ENCODE peak calls at places on chromosomes 7 and 10, in four cellular contexts. J is GM12878, R is K562, M is HepG2. G is an unnamed sample. For H3K27me3, the result is how much of the 10 kb centered on the place peaks cover.

GRCh38 chr10:125041856-125042506 is 100.1 kb downstream of the ZRANB1 start:
- DNase-seq in R (peak), M (no peak), J (no peak), G (no peak)

GRCh38 chr10:48306870-48307531 is 524 bp downstream of the MAPK8 start:
- DNase-seq in R (peak), M (peak), J (no peak), G (peak)

GRCh38 chr10:113305871-113306270 is 247.0 kb upstream of the HABP2 start:
- DNase-seq in R (no peak), J (no peak), M (no peak), G (peak)

GRCh38 chr7:42831051-42831952 is 80.6 kb downstream of the C7orf25 start:
- DNase-seq in J (no peak), R (peak), M (peak), G (peak)

GRCh38 chr7:20958474-20958873 is 171.8 kb upstream of the SP8 start:
- DNase-seq in M (no peak), J (no peak), R (no peak), G (no peak)

GRCh38 chr10:74827045-74827441 is 643 bp downstream of the KAT6B start:
- DNase-seq in R (no peak), J (no peak), M (no peak), G (peak)

GRCh38 chr7:36862685-36863375 is 138.5 kb upstream of the AOAH start:
- DNase-seq in R (no peak), J (no peak), M (no peak), G (no peak)

GRCh38 chr7:139394553-139394952 is 34.9 kb downstream of the LUC7L2 start:
- DNase-seq in M (no peak), J (no peak), R (no peak), G (no peak)

GRCh38 chr10:84826704-84827103 is 498.3 kb downstream of the CCSER2 start:
- DNase-seq in J (no peak), M (no peak), R (no peak), G (no peak)

GRCh38 chr7:116967254-116967922 is 14.1 kb downstream of the ST7 start:
- DNase-seq in R (no peak), J (no peak), M (no peak), G (no peak)

GRCh38 chr7:110296321-110296720 is 794.6 kb upstream of the LRRN3 start:
- DNase-seq in M (no peak), J (no peak), R (no peak), G (no peak)

GRCh38 chr10:84683550-84683949 is 355.2 kb downstream of the CCSER2 start:
- DNase-seq in J (no peak), R (no peak), M (no peak), G (no peak)

GRCh38 chr10:688621-689426 is 644 bp downstream of the DIP2C start:
- DNase-seq in M (no peak), R (no peak), J (no peak), G (peak)

GRCh38 chr7:23293500-23294073 is 5.6 kb upstream of the MALSU1 start:
- DNase-seq in J (no peak), M (peak), R (no peak), G (no peak)

GRCh38 chr7:23294549-23295400 is 4.4 kb upstream of the MALSU1 start:
- DNase-seq in R (no peak), M (peak), J (no peak), G (no peak)

GRCh38 chr7:23292623-23293022 is 6.5 kb upstream of the MALSU1 start:
- DNase-seq in M (no peak), J (no peak), R (no peak), G (no peak)

GRCh38 chr7:23298141-23298851 is 843 bp upstream of the MALSU1 start:
- DNase-seq in R (no peak), M (peak), J (no peak), G (no peak)

GRCh38 chr7:23295401-23295697 is 3.8 kb upstream of the MALSU1 start:
- DNase-seq in J (no peak), R (no peak), M (no peak), G (no peak)
- H3K27ac ChIP-seq in J (no peak), R (no peak), M (peak), G (no peak)

DNA sequence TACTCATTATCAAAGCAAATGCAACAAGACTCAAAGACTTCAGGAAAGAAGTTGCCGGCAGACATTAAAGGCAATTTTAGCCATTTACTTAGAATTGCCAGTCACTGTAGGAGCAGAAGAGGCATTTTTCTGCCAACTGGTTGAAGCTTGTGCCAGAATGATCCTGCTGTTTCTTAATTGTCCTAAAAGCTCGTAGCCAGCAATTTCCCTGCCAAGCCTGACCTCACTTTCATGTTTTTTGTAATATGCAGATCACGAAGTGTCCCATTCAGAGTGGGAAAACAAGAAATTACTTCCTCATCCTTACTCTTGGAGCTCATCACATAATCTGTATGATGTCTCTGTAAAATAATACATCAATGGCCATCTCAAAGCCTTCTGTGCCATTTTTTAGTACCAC is 130.9 kb upstream of the ANKRD1 start:
- DNase-seq in M (no peak), R (no peak), J (no peak), G (no peak)
- TF ChIP-seq MYC in M (no peak), R (no peak), J (no peak), G (no peak)

GRCh38 chr10:132727411-132727810 is 58.5 kb downstream of the NKX6-2 start:
- DNase-seq in R (no peak), J (no peak), M (no peak), G (no peak)
- H3K27me3 ChIP-seq in R (under half), J (under half), M (under half), G (under half)

GRCh38 chr10:69481280-69481679 is 30.0 kb downstream of the TSPAN15 start:
- DNase-seq in J (no peak), M (no peak), R (no peak), G (peak)

GRCh38 chr10:69477968-69478597 is 26.8 kb downstream of the TSPAN15 start:
- DNase-seq in M (no peak), J (no peak), R (no peak), G (no peak)

GRCh38 chr10:69482125-69482524 is 30.9 kb downstream of the TSPAN15 start:
- DNase-seq in R (no peak), M (no peak), J (no peak), G (no peak)

GRCh38 chr10:69479737-69480412 is 28.6 kb downstream of the TSPAN15 start:
- DNase-seq in J (no peak), R (no peak), M (no peak), G (peak)

DNA sequence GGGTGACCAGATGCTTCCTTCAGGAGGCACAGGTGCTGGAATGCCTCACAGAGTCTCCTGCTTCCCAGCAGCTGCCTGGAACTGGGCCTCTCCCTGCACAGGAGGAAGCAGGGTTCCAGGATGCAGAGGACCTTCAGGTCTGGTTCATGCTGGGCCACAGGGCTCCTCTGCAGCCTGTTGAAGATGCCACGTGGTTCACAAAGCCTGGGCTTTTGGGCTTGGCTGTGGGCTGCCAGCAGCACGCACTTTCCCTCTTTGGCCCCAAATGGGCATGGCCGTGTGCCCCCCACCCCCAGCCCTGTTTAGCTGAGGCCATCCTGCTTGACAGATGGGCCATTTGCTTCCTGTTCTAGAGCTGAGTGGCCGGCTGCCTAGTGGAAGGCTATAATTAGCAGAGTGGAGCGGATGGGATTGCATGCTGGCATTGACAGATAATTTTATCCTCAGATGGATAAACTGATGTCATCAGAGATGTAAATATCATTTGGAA is 28.0 kb downstream of the TSPAN15 start:
- DNase-seq in M (no peak), R (no peak), J (no peak), G (peak)
- H3K27ac ChIP-seq in M (no peak), R (no peak), J (no peak), G (peak)

GRCh38 chr10:3125527-3126170 is 46.9 kb downstream of the PITRM1 start:
- DNase-seq in M (no peak), J (no peak), R (no peak), G (no peak)

GRCh38 chr10:3126249-3126648 is 46.3 kb downstream of the PITRM1 start:
- DNase-seq in J (no peak), M (no peak), R (no peak), G (no peak)

GRCh38 chr10:3123571-3124411 is 48.8 kb downstream of the PITRM1 start:
- DNase-seq in M (no peak), R (no peak), J (no peak), G (no peak)

GRCh38 chr10:3122486-3123205 is 49.9 kb downstream of the PITRM1 start:
- DNase-seq in J (no peak), M (no peak), R (no peak), G (no peak)

DNA sequence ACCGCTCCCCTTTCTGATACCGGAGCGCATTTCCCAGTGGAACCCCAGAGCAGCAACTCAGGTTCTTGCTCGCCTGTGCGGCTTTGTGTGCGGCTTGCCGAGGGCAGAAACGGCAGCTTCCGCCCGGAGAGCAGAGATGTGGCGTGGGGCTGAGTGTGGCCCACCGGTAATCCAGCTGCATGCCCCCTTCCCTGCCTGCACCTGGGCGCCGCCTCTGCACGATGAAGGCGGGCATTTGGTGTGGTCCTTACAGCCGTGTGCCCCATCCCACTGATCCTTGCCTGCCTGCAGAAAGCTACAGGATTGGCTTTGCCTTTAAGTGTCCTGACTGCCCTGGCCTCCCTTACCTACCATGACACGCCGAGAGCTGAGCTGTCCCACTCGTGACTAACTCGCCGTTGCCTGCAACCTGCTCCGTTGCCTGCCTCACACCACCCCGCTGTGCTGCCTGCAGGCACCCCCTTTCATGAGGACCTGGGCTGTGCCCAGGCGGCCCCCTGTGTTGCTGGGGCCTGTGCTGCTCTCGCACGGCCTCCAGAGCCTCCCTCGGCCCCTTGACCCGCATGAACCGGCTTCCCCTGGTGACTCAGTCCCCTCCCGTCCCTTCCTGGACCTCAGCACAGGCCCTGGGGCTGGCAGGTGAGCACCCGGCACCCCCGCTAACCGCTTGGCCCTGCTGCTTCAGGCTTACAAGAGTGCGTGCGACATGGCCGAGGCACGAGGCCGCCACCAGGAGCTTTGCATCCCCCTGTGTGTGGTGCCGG is 48.0 kb downstream of the PITRM1 start:
- DNase-seq in M (no peak), J (no peak), R (no peak), G (no peak)
- TF ChIP-seq MYC in M (no peak), J (no peak), R (no peak), G (no peak)

GRCh38 chr10:123582084-123582989 is 83.8 kb upstream of the GPR26 start:
- DNase-seq in M (peak), R (peak), J (no peak), G (peak)

GRCh38 chr10:123585477-123586445 is 80.4 kb upstream of the GPR26 start:
- DNase-seq in J (no peak), M (no peak), R (no peak), G (no peak)

GRCh38 chr10:123581656-123582055 is 84.5 kb upstream of the GPR26 start:
- DNase-seq in R (no peak), M (no peak), J (no peak), G (no peak)

GRCh38 chr10:123584419-123584775 is 81.8 kb upstream of the GPR26 start:
- DNase-seq in M (no peak), J (no peak), R (no peak), G (no peak)

GRCh38 chr10:123583639-123584418 is 82.3 kb upstream of the GPR26 start:
- DNase-seq in J (no peak), R (peak), M (peak), G (peak)
- H3K27me3 ChIP-seq in J (under half), R (under half), M (under half), G (under half)

GRCh38 chr7:14761506-14762296 is 140.8 kb downstream of the DGKB start:
- DNase-seq in M (no peak), R (no peak), J (no peak), G (peak)

GRCh38 chr7:14754631-14755030 is 147.9 kb downstream of the DGKB start:
- DNase-seq in M (no peak), R (no peak), J (no peak), G (peak)

GRCh38 chr7:14760730-14761129 is 141.8 kb downstream of the DGKB start:
- DNase-seq in M (no peak), R (no peak), J (no peak), G (no peak)

GRCh38 chr7:14762552-14762951 is 140.0 kb downstream of the DGKB start:
- DNase-seq in J (no peak), R (no peak), M (no peak), G (no peak)

DNA sequence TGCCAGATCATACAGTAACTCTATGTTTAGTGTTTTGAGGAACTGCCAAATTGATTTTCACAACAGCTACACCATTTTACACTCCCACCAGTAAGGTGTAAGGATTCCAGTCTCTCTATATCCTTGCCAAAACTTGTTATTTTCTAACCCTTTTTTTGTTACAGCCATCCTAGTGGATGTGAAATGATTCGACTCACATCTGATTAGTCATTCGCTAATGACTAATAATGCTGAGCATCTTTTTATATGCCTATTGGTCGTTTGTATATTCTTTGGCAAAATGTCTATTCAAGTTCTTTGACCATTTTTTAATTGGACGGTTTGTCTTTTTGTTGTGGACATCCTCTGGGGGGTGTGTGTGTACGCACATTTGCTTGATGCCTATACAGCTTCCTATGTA is 142.8 kb downstream of the DGKB start:
- DNase-seq in J (no peak), R (no peak), M (no peak), G (no peak)
- H3K27ac ChIP-seq in J (no peak), R (no peak), M (no peak), G (no peak)

GRCh38 chr10:117609095-117609821 is 66.7 kb downstream of the EMX2 start:
- DNase-seq in M (peak), J (no peak), R (no peak), G (no peak)
- TF ChIP-seq MYC in M (no peak), J (no peak), R (no peak), G (no peak)

DNA sequence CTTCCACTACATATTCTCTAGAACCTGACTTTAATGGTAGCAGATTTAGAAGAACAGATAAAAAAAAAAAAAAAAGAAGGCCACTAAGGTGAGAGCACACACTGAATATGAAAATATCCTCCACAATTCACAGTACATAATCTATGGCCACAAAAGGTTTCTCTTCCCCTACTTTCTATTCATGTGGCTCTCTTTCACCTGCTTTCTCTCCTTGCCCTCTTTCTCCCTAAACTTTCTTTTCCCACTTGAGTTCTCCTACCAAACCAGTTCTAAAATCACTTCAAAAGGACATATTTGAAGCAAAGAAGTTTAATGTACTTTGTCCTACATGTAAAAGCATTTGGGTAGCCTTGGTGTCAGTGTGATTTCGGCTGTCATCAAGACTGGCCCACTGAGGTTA is 18.5 kb upstream of the DLX6 start:
- DNase-seq in M (no peak), J (no peak), R (no peak), G (no peak)
- H3K27me3 ChIP-seq in M (under half), J (under half), R (under half), G (half or more)

DNA sequence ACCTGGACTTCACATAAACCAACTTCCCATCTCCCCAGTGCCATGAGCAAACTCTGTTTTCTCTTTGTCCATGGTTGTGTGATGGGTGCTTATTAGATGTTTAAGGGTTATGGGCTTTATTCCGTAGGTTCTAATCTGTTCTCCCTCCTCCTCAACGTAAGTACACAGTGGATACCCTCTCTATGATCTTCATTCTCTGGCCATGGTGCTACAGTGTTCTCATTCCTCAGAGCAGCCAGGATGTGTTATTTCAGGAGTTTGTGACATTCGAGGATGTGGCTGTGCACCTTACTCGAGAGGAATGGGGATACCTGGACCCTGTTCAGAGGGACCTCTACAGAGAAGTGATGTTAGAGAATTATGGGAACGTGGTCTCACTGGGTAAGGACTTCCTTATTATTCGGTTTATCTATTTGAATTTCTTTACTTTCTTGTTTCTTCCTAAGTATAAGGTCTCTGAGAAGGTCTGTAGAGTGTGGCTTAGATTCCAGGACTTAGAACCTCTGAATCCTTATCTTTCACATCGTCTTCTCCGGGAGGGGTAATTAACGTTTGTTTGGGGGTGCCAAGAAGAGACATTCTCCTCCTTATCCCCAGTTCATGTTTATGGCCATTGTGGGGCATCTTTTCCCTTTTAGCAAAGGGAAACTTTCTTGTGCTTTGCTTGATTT is 3.8 kb downstream of the ZNF655 start:
- DNase-seq in M (no peak), J (no peak), R (no peak), G (no peak)
- H3K27ac ChIP-seq in M (no peak), J (no peak), R (peak), G (peak)

G was measured in endothelial cell of umbilical vein.